ENCODE peak calls at places on chromosomes 16 and 17, in seven cellular contexts. One of them, this sample, is unnamed.

GRCh38 chr16:87966685-87967185 is 15.5 kb downstream of the BANP start:
- DNase-seq in MV-4-11: no peak
- DNase-seq in epithelial cell of proximal tubule: no peak
- DNase-seq in GM13977: no peak
- DNase-seq in suprapubic skin: no peak
- DNase-seq in left ventricle myocardium inferior: no peak
- DNase-seq in fibroblast of lung: peak
- DNase-seq in this sample: no peak

GRCh38 chr17:13984956-13985355 is 84.3 kb upstream of the COX10 start:
- DNase-seq in fibroblast of lung: no peak
- DNase-seq in GM13977: no peak
- DNase-seq in MV-4-11: no peak
- DNase-seq in left ventricle myocardium inferior: no peak
- DNase-seq in epithelial cell of proximal tubule: no peak
- DNase-seq in suprapubic skin: no peak
- DNase-seq in this sample: no peak

GRCh38 chr17:36935681-36936454 is 1.4 kb upstream of the LHX1 start:
- DNase-seq in GM13977: no peak
- DNase-seq in epithelial cell of proximal tubule: no peak
- DNase-seq in left ventricle myocardium inferior: no peak
- DNase-seq in fibroblast of lung: no peak
- DNase-seq in suprapubic skin: no peak
- DNase-seq in MV-4-11: no peak
- DNase-seq in this sample: no peak

GRCh38 chr16:11004957-11005610 is 60.7 kb downstream of the CLEC16A start:
- DNase-seq in suprapubic skin: no peak
- DNase-seq in left ventricle myocardium inferior: no peak
- DNase-seq in fibroblast of lung: peak
- DNase-seq in MV-4-11: no peak
- DNase-seq in epithelial cell of proximal tubule: no peak
- DNase-seq in GM13977: no peak
- DNase-seq in this sample: no peak

GRCh38 chr16:53768593-53768992 is 64.6 kb downstream of the FTO start:
- DNase-seq in left ventricle myocardium inferior: no peak
- DNase-seq in suprapubic skin: no peak
- DNase-seq in epithelial cell of proximal tubule: no peak
- DNase-seq in fibroblast of lung: peak
- DNase-seq in MV-4-11: peak
- DNase-seq in GM13977: no peak
- DNase-seq in this sample: no peak

GRCh38 chr16:77467929-77468328 is 33.1 kb upstream of the ADAMTS18 start:
- DNase-seq in GM13977: no peak
- DNase-seq in suprapubic skin: no peak
- DNase-seq in fibroblast of lung: no peak
- DNase-seq in left ventricle myocardium inferior: no peak
- DNase-seq in MV-4-11: no peak
- DNase-seq in epithelial cell of proximal tubule: no peak
- DNase-seq in this sample: no peak

GRCh38 chr16:84952335-84953050 is 58.8 kb downstream of the ZDHHC7 start:
- DNase-seq in epithelial cell of proximal tubule: no peak
- DNase-seq in left ventricle myocardium inferior: peak
- DNase-seq in GM13977: peak
- DNase-seq in fibroblast of lung: peak
- DNase-seq in suprapubic skin: peak
- DNase-seq in MV-4-11: peak
- DNase-seq in this sample: peak

GRCh38 chr17:13601776-13602551 is at the start of gene HS3ST3A1:
- DNase-seq in GM13977: no peak
- DNase-seq in left ventricle myocardium inferior: peak
- DNase-seq in fibroblast of lung: peak
- DNase-seq in suprapubic skin: no peak
- DNase-seq in epithelial cell of proximal tubule: no peak
- DNase-seq in MV-4-11: no peak
- DNase-seq in this sample: no peak

GRCh38 chr16:62760398-62760797 is 724.2 kb upstream of the CDH8 start:
- DNase-seq in fibroblast of lung: no peak
- DNase-seq in suprapubic skin: no peak
- DNase-seq in GM13977: no peak
- DNase-seq in left ventricle myocardium inferior: no peak
- DNase-seq in MV-4-11: no peak
- DNase-seq in epithelial cell of proximal tubule: no peak
- DNase-seq in this sample: no peak

GRCh38 chr17:2789700-2790099 is 6.5 kb upstream of the RAP1GAP2 start:
- DNase-seq in suprapubic skin: no peak
- DNase-seq in fibroblast of lung: no peak
- DNase-seq in epithelial cell of proximal tubule: no peak
- DNase-seq in GM13977: no peak
- DNase-seq in left ventricle myocardium inferior: no peak
- DNase-seq in MV-4-11: peak
- DNase-seq in this sample: no peak

GRCh38 chr16:86248325-86248905 is 261.9 kb upstream of the FOXF1 start:
- DNase-seq in suprapubic skin: no peak
- DNase-seq in MV-4-11: peak
- DNase-seq in epithelial cell of proximal tubule: no peak
- DNase-seq in left ventricle myocardium inferior: no peak
- DNase-seq in GM13977: no peak
- DNase-seq in fibroblast of lung: no peak
- DNase-seq in this sample: no peak

GRCh38 chr16:78385406-78385805 is 286.0 kb downstream of the WWOX start:
- DNase-seq in suprapubic skin: no peak
- DNase-seq in left ventricle myocardium inferior: no peak
- DNase-seq in fibroblast of lung: no peak
- DNase-seq in epithelial cell of proximal tubule: no peak
- DNase-seq in GM13977: no peak
- DNase-seq in MV-4-11: no peak
- DNase-seq in this sample: no peak

GRCh38 chr17:3959295-3959899 is 4.8 kb downstream of the ATP2A3 start:
- DNase-seq in epithelial cell of proximal tubule: no peak
- DNase-seq in left ventricle myocardium inferior: no peak
- DNase-seq in GM13977: no peak
- DNase-seq in suprapubic skin: no peak
- DNase-seq in fibroblast of lung: peak
- DNase-seq in MV-4-11: no peak
- DNase-seq in this sample: no peak

GRCh38 chr17:36089888-36090836 is at the start of gene CCL3:
- DNase-seq in MV-4-11: peak
- DNase-seq in GM13977: peak
- DNase-seq in suprapubic skin: no peak
- DNase-seq in epithelial cell of proximal tubule: no peak
- DNase-seq in left ventricle myocardium inferior: no peak
- DNase-seq in fibroblast of lung: no peak
- DNase-seq in this sample: peak

GRCh38 chr17:51120357-51120738 is 320 bp downstream of the SPAG9 start:
- DNase-seq in MV-4-11: no peak
- DNase-seq in GM13977: peak
- DNase-seq in left ventricle myocardium inferior: no peak
- DNase-seq in fibroblast of lung: peak
- DNase-seq in epithelial cell of proximal tubule: no peak
- DNase-seq in suprapubic skin: no peak
- DNase-seq in this sample: peak

GRCh38 chr16:84548971-84549844 is 44.7 kb upstream of the MEAK7 start:
- DNase-seq in MV-4-11: peak
- DNase-seq in suprapubic skin: no peak
- DNase-seq in fibroblast of lung: peak
- DNase-seq in epithelial cell of proximal tubule: no peak
- DNase-seq in GM13977: no peak
- DNase-seq in left ventricle myocardium inferior: no peak
- DNase-seq in this sample: no peak

GRCh38 chr16:31186176-31186575 is 6.2 kb downstream of the FUS start:
- DNase-seq in left ventricle myocardium inferior: no peak
- DNase-seq in suprapubic skin: no peak
- DNase-seq in epithelial cell of proximal tubule: no peak
- DNase-seq in fibroblast of lung: no peak
- DNase-seq in MV-4-11: peak
- DNase-seq in GM13977: no peak
- DNase-seq in this sample: no peak

GRCh38 chr16:25317732-25318316 is 60.2 kb upstream of the ZKSCAN2 start:
- DNase-seq in fibroblast of lung: no peak
- DNase-seq in GM13977: no peak
- DNase-seq in epithelial cell of proximal tubule: no peak
- DNase-seq in suprapubic skin: no peak
- DNase-seq in left ventricle myocardium inferior: no peak
- DNase-seq in MV-4-11: no peak
- DNase-seq in this sample: no peak

GRCh38 chr16:56279132-56279531 is 87.8 kb downstream of the GNAO1 start:
- DNase-seq in epithelial cell of proximal tubule: no peak
- DNase-seq in GM13977: no peak
- DNase-seq in MV-4-11: no peak
- DNase-seq in suprapubic skin: no peak
- DNase-seq in fibroblast of lung: no peak
- DNase-seq in left ventricle myocardium inferior: no peak
- DNase-seq in this sample: no peak

GRCh38 chr16:2194852-2195315 is 1.5 kb downstream of the CASKIN1 start:
- DNase-seq in left ventricle myocardium inferior: no peak
- DNase-seq in suprapubic skin: no peak
- DNase-seq in GM13977: peak
- DNase-seq in epithelial cell of proximal tubule: no peak
- DNase-seq in MV-4-11: no peak
- DNase-seq in fibroblast of lung: peak
- DNase-seq in this sample: peak

GRCh38 chr17:69757794-69758430 is 317.1 kb upstream of the KCNJ16 start:
- DNase-seq in suprapubic skin: no peak
- DNase-seq in GM13977: no peak
- DNase-seq in left ventricle myocardium inferior: no peak
- DNase-seq in fibroblast of lung: peak
- DNase-seq in MV-4-11: peak
- DNase-seq in epithelial cell of proximal tubule: no peak
- DNase-seq in this sample: no peak

GRCh38 chr17:17344507-17345293 is 41.5 kb downstream of the NT5M start:
- DNase-seq in epithelial cell of proximal tubule: no peak
- DNase-seq in suprapubic skin: peak
- DNase-seq in fibroblast of lung: no peak
- DNase-seq in left ventricle myocardium inferior: no peak
- DNase-seq in MV-4-11: no peak
- DNase-seq in GM13977: no peak
- DNase-seq in this sample: no peak

GRCh38 chr17:2782030-2782429 is 14.2 kb upstream of the RAP1GAP2 start:
- DNase-seq in GM13977: no peak
- DNase-seq in epithelial cell of proximal tubule: no peak
- DNase-seq in fibroblast of lung: peak
- DNase-seq in suprapubic skin: no peak
- DNase-seq in left ventricle myocardium inferior: no peak
- DNase-seq in MV-4-11: peak
- DNase-seq in this sample: no peak

GRCh38 chr17:41140360-41141132 is at the start of gene KRTAP4-6:
- DNase-seq in left ventricle myocardium inferior: no peak
- DNase-seq in GM13977: no peak
- DNase-seq in epithelial cell of proximal tubule: peak
- DNase-seq in fibroblast of lung: peak
- DNase-seq in suprapubic skin: no peak
- DNase-seq in MV-4-11: peak
- DNase-seq in this sample: no peak

GRCh38 chr16:6377956-6378355 is 954.7 kb upstream of the RBFOX1 start:
- DNase-seq in left ventricle myocardium inferior: no peak
- DNase-seq in GM13977: no peak
- DNase-seq in epithelial cell of proximal tubule: no peak
- DNase-seq in fibroblast of lung: no peak
- DNase-seq in suprapubic skin: no peak
- DNase-seq in MV-4-11: no peak
- DNase-seq in this sample: no peak

GRCh38 chr17:9928601-9929341 is 23.7 kb upstream of the RCVRN start:
- DNase-seq in fibroblast of lung: peak
- DNase-seq in left ventricle myocardium inferior: no peak
- DNase-seq in epithelial cell of proximal tubule: no peak
- DNase-seq in suprapubic skin: no peak
- DNase-seq in GM13977: no peak
- DNase-seq in MV-4-11: no peak
- DNase-seq in this sample: no peak